ENCODE peak calls at places on chromosomes 5 and 9, in six cellular contexts. T is HCT116, G is SK-N-SH, X is HepG2, C is H1, E is K562. M is an unnamed sample.

GRCh38 chr5:177194278-177194677 is 60.7 kb downstream of the NSD1 start:
- DNase-seq in T (peak; percentile 81), G (no peak), X (peak; percentile 70), C (no peak), E (no peak), M (peak; percentile 23)

GRCh38 chr5:107900721-107901120 is 230.0 kb upstream of the EFNA5 start:
- DNase-seq in T (no peak), G (no peak), X (no peak), C (no peak), E (no peak), M (no peak)

GRCh38 chr5:142915840-142916424 is 145.8 kb downstream of the ARHGAP26 start:
- DNase-seq in T (no peak), G (peak; percentile 37), X (peak; percentile 50), C (peak; percentile 66), E (peak; percentile 14), M (peak; percentile 39)

GRCh38 chr5:88607492-88607891 is 275.5 kb downstream of the MEF2C start:
- DNase-seq in T (no peak), G (no peak), X (no peak), C (no peak), E (no peak), M (no peak)

GRCh38 chr5:14790220-14790619 is 81.4 kb downstream of the ANKH start:
- DNase-seq in T (no peak), G (no peak), X (no peak), C (no peak), E (no peak), M (no peak)

GRCh38 chr5:172860520-172861443 is 26.7 kb downstream of the ERGIC1 start:
- DNase-seq in T (no peak), G (no peak), X (no peak), C (no peak), E (no peak), M (no peak)

GRCh38 chr5:10562202-10563131 is 1.4 kb upstream of the ANKRD33B start:
- DNase-seq in T (no peak), G (no peak), X (no peak), C (peak; percentile 72), E (no peak), M (no peak)

GRCh38 chr5:150589791-150590601 is 50.5 kb upstream of the SYNPO start:
- DNase-seq in T (no peak), G (peak; percentile 58), X (peak; percentile 69), C (no peak), E (peak; percentile 46), M (no peak)

GRCh38 chr5:165138261-165138660 is 1632.8 kb downstream of the MAT2B start:
- DNase-seq in T (no peak), G (no peak), X (no peak), C (no peak), E (no peak), M (peak; percentile 27)

GRCh38 chr5:65117525-65117924 is 348.8 kb downstream of the CWC27 start:
- DNase-seq in T (no peak), G (no peak), X (no peak), C (no peak), E (no peak), M (no peak)

GRCh38 chr5:126003309-126003708 is 419.9 kb upstream of the GRAMD2B start:
- DNase-seq in T (no peak), G (no peak), X (no peak), C (no peak), E (no peak), M (no peak)

GRCh38 chr9:130382636-130383349 is 62.0 kb upstream of the ASS1 start:
- DNase-seq in T (no peak), G (no peak), X (no peak), C (no peak), E (no peak), M (no peak)

GRCh38 chr9:112665347-112665746 is 52.6 kb downstream of the INIP start:
- DNase-seq in T (no peak), G (no peak), X (no peak), C (no peak), E (no peak), M (no peak)

GRCh38 chr9:134858051-134858841 is 22.4 kb upstream of the FCN2 start:
- DNase-seq in T (no peak), G (no peak), X (no peak), C (no peak), E (no peak), M (no peak)

GRCh38 chr5:90642706-90643229 is 84.2 kb downstream of the ADGRV1 start:
- DNase-seq in T (no peak), G (no peak), X (no peak), C (no peak), E (no peak), M (no peak)

GRCh38 chr5:111271885-111272284 is 47.7 kb downstream of the CAMK4 start:
- DNase-seq in T (no peak), G (no peak), X (no peak), C (no peak), E (no peak), M (no peak)

GRCh38 chr9:29449294-29449693 is 1876.0 kb upstream of the C9orf72 start:
- DNase-seq in T (no peak), G (no peak), X (no peak), C (no peak), E (no peak), M (no peak)

GRCh38 chr9:105690742-105691141 is 3.6 kb upstream of the TMEM38B start:
- DNase-seq in T (no peak), G (peak; percentile 46), X (no peak), C (no peak), E (peak; percentile 46), M (no peak)

GRCh38 chr5:75279324-75279723 is 42.6 kb upstream of the ANKRD31 start:
- DNase-seq in T (no peak), G (no peak), X (no peak), C (no peak), E (no peak), M (no peak)

GRCh38 chr9:130843049-130843908 is 8.2 kb downstream of the ABL1 start:
- DNase-seq in T (no peak), G (no peak), X (no peak), C (no peak), E (peak; percentile 61), M (no peak)

GRCh38 chr5:171984748-171985419 is 21.6 kb downstream of the FBXW11 start:
- DNase-seq in T (no peak), G (peak; percentile 9), X (no peak), C (no peak), E (no peak), M (no peak)

GRCh38 chr9:122350577-122351355 is 20.1 kb upstream of the PTGS1 start:
- DNase-seq in T (peak; percentile 27), G (peak; percentile 89), X (peak; percentile 49), C (peak; percentile 94), E (peak; percentile 88), M (no peak)

GRCh38 chr5:39370555-39371366 is 6.5 kb upstream of the C9 start:
- DNase-seq in T (no peak), G (no peak), X (no peak), C (no peak), E (no peak), M (no peak)

GRCh38 chr5:12566441-12566840 is 662.2 kb upstream of the CTNND2 start:
- DNase-seq in T (no peak), G (no peak), X (no peak), C (no peak), E (no peak), M (no peak)

GRCh38 chr9:130871395-130872057 is 25.1 kb downstream of the QRFP start:
- DNase-seq in T (no peak), G (no peak), X (no peak), C (no peak), E (no peak), M (no peak)

GRCh38 chr5:164206196-164206595 is 700.8 kb downstream of the MAT2B start:
- DNase-seq in T (no peak), G (peak; percentile 31), X (no peak), C (no peak), E (no peak), M (no peak)

GRCh38 chr9:129111762-129112151 is 542 bp downstream of the PTPA start:
- DNase-seq in T (no peak), G (peak; percentile 69), X (peak; percentile 25), C (no peak), E (peak; percentile 56), M (no peak)

GRCh38 chr9:128127568-128127989 is at the start of gene PTGES2:
- DNase-seq in T (peak; percentile 68), G (peak; percentile 91), X (peak; percentile 68), C (peak; percentile 80), E (peak; percentile 83), M (peak; percentile 58)

GRCh38 chr5:76601470-76601869 is 21.7 kb downstream of the F2RL2 start:
- DNase-seq in T (peak; percentile 48), G (peak; percentile 49), X (peak; percentile 52), C (no peak), E (peak; percentile 49), M (peak; percentile 28)

GRCh38 chr9:95129651-95130291 is 187.7 kb downstream of the FANCC start:
- DNase-seq in T (no peak), G (no peak), X (peak; percentile 50), C (no peak), E (no peak), M (no peak)

GRCh38 chr9:132589148-132590036 is 7.0 kb downstream of the BARHL1 start:
- DNase-seq in T (no peak), G (peak; percentile 71), X (no peak), C (peak; percentile 74), E (no peak), M (no peak)
- TF ChIP-seq YY1 in T (no peak), G (no peak), X (no peak), C (no peak), E (no peak), M (no peak)

GRCh38 chr9:99211746-99212145 is 10.0 kb downstream of the ALG2 start:
- DNase-seq in T (no peak), G (no peak), X (peak; percentile 16), C (no peak), E (no peak), M (no peak)

GRCh38 chr9:99216073-99216472 is 5.7 kb downstream of the ALG2 start:
- DNase-seq in T (no peak), G (no peak), X (no peak), C (no peak), E (no peak), M (no peak)

GRCh38 chr9:99210572-99210971 is 11.2 kb downstream of the ALG2 start:
- DNase-seq in T (no peak), G (no peak), X (no peak), C (no peak), E (no peak), M (no peak)

DNA sequence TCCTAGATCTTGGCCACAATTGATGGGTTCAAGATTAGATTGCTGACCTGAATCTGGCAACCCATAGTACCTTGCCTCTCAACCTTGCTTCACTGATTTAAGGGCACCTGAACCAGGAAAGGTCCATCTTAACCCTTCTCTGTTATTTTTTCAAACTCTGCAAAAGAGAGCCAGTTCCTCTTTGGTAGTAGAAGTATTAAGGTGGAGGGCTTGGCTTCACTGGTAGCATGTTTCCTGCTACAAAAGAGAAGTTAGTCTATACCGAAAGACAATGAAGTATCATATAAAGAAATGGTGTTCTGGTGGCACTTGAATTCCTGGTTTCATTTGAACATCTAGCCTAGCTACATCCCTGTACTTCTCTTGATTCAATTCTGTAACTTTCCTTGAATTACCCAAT is 8.5 kb downstream of the ALG2 start:
- DNase-seq in T (no peak), G (no peak), X (no peak), C (no peak), E (no peak), M (no peak)
- H3K9ac ChIP-seq in T (no peak overlapping the region), G (no peak overlapping the region), X (no peak overlapping the region), C (no peak overlapping the region), E (no peak overlapping the region), M (no peak overlapping the region)

GRCh38 chr5:36239370-36240293 is 2.1 kb downstream of the NADK2 start:
- DNase-seq in T (no peak), G (no peak), X (peak; percentile 84), C (no peak), E (no peak), M (no peak)
- H3K4me1 ChIP-seq in T (peaks cover 14% of the 10 kb centered on the region), G (peaks cover 21% of the 10 kb centered on the region), X (peaks cover 59% of the 10 kb centered on the region), C (peaks cover 4% of the 10 kb centered on the region), E (peaks cover 39% of the 10 kb centered on the region), M (no peaks in the 10 kb centered on the region)

GRCh38 chr9:133581553-133582343 is 27.4 kb downstream of the FAM163B start:
- DNase-seq in T (no peak), G (peak; percentile 89), X (no peak), C (no peak), E (no peak), M (no peak)
- TF ChIP-seq YY1 in T (no peak), G (no peak), X (no peak), C (no peak), E (no peak), M (no peak)

M was measured in NT2/D1.